ENCODE peak calls at places on chromosomes 3 and 15, in four cellular contexts. N is HepG2, E is SJCRH30, C is lower lobe of right lung. O is an unnamed sample.
A peak's percentile ranks its signal among the peaks of the same experiment; 100 is the strongest.

GRCh38 chr15:78492841-78493240 is 14.5 kb upstream of the HYKK start:
- DNase-seq in N (no peak), E (no peak), C (no peak), O (no peak)

GRCh38 chr15:67241132-67241855 is 13.2 kb downstream of the AAGAB start:
- DNase-seq in N (no peak), E (no peak), C (no peak), O (no peak)

GRCh38 chr3:140758791-140759444 is 81.1 kb downstream of the TRIM42 start:
- DNase-seq in N (no peak), E (no peak), C (no peak), O (no peak)

GRCh38 chr3:194690501-194691372 is 5.1 kb downstream of the FAM43A start:
- DNase-seq in N (peak; percentile 51), E (no peak), C (no peak), O (no peak)

GRCh38 chr15:92429378-92430066 is 35.8 kb downstream of the ST8SIA2 start:
- DNase-seq in N (no peak), E (peak; percentile 29), C (no peak), O (no peak)

GRCh38 chr3:127929818-127930217 is 14.8 kb downstream of the KBTBD12 start:
- DNase-seq in N (no peak), E (no peak), C (no peak), O (no peak)

GRCh38 chr3:126310816-126311215 is 46.4 kb downstream of the KLF15 start:
- DNase-seq in N (no peak), E (no peak), C (no peak), O (no peak)

GRCh38 chr15:57922780-57923179 is 142.7 kb downstream of the ALDH1A2 start:
- DNase-seq in N (no peak), E (peak; percentile 10), C (peak; percentile 86), O (no peak)

GRCh38 chr15:73799466-73799865 is 46.3 kb upstream of the INSYN1 start:
- DNase-seq in N (no peak), E (no peak), C (no peak), O (no peak)

GRCh38 chr3:53186726-53187125 is 25.7 kb downstream of the PRKCD start:
- DNase-seq in N (no peak), E (no peak), C (no peak), O (no peak)

GRCh38 chr3:53189276-53189675 is 28.3 kb downstream of the PRKCD start:
- DNase-seq in N (no peak), E (no peak), C (no peak), O (no peak)

GRCh38 chr3:53185761-53186465 is 24.9 kb downstream of the PRKCD start:
- DNase-seq in N (no peak), E (no peak), C (no peak), O (no peak)

GRCh38 chr3:53188720-53189119 is 27.7 kb downstream of the PRKCD start:
- DNase-seq in N (no peak), E (no peak), C (no peak), O (no peak)

GRCh38 chr3:53187430-53187829 is 26.4 kb downstream of the PRKCD start:
- DNase-seq in N (no peak), E (no peak), C (no peak), O (no peak)
- H3K36me3 ChIP-seq in N (peaks cover 67% of the 10 kb centered on the region), E (no peaks in the 10 kb centered on the region), C (peaks cover 100% of the 10 kb centered on the region), O (no peaks in the 10 kb centered on the region)

GRCh38 chr15:40414816-40415215 is 9.2 kb downstream of the IVD start:
- DNase-seq in N (no peak), E (no peak), C (no peak), O (no peak)

GRCh38 chr15:40410476-40410875 is 4.9 kb downstream of the IVD start:
- DNase-seq in N (no peak), E (no peak), C (no peak), O (no peak)

GRCh38 chr15:40412095-40412759 is 6.6 kb downstream of the IVD start:
- DNase-seq in N (peak; percentile 58), E (no peak), C (no peak), O (no peak)

GRCh38 chr15:40415226-40415625 is 9.6 kb downstream of the IVD start:
- DNase-seq in N (no peak), E (no peak), C (no peak), O (no peak)

GRCh38 chr15:40413036-40413435 is 7.4 kb downstream of the IVD start:
- DNase-seq in N (no peak), E (no peak), C (no peak), O (no peak)
- H3K27ac ChIP-seq in N (peak overlapping the region; percentile 39), E (no peak overlapping the region), C (no peak overlapping the region), O (no peak overlapping the region)

GRCh38 chr3:10268930-10269329 is 20.7 kb downstream of the TATDN2 start:
- DNase-seq in N (no peak), E (no peak), C (no peak), O (no peak)
- H3K36me3 ChIP-seq in N (peaks cover 82% of the 10 kb centered on the region), E (peaks cover 33% of the 10 kb centered on the region), C (peaks cover 74% of the 10 kb centered on the region), O (peaks cover 20% of the 10 kb centered on the region)

GRCh38 chr3:129611812-129612349 is 5.4 kb upstream of the PLXND1 start:
- DNase-seq in N (peak; percentile 70), E (peak; percentile 76), C (peak; percentile 52), O (no peak)

GRCh38 chr3:129614435-129614834 is 8.0 kb upstream of the PLXND1 start:
- DNase-seq in N (no peak), E (no peak), C (peak; percentile 42), O (no peak)

GRCh38 chr3:129614927-129615363 is 8.5 kb upstream of the PLXND1 start:
- DNase-seq in N (no peak), E (no peak), C (peak; percentile 71), O (no peak)

GRCh38 chr3:129612350-129613204 is 6.1 kb upstream of the PLXND1 start:
- DNase-seq in N (peak; percentile 89), E (peak; percentile 83), C (no peak), O (no peak)

DNA sequence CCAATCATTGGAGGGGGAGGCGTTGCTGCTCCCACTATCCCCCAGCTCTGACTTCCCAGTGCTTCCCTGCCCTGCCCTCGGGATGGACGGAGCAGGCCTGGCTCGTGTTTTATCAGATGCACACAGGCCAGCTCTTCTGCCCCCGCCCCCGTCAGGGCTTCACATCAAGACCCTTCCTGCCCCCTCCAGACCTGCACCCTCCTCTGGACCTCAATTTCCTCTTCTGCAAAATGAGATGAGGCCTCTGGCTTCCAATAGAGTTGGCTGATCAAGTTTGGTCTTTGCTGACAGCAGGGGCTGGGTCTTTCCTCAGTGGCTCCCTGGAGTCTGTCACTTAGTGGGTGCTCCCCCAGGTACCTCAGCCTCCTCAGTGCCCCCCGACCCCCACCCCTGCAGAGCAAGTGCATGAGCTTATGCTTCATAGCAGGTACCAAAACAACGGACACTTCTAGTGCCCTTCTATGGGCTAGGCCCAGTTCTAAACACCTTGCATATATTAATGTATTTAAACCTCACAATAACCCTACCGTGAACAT is 6.8 kb upstream of the PLXND1 start:
- DNase-seq in N (no peak), E (no peak), C (no peak), O (no peak)
- H3K27ac ChIP-seq in N (no peak overlapping the region), E (no peak overlapping the region), C (peak overlapping the region; percentile 31), O (no peak overlapping the region)

GRCh38 chr3:195867631-195868335 is 40.6 kb downstream of the TNK2 start:
- DNase-seq in N (no peak), E (no peak), C (no peak), O (no peak)
- H3K36me3 ChIP-seq in N (no peaks in the 10 kb centered on the region), E (peaks cover 15% of the 10 kb centered on the region), C (peaks cover 67% of the 10 kb centered on the region), O (no peaks in the 10 kb centered on the region)

O was measured in naive thymus-derived CD4-positive, alpha-beta T cell.